ENCODE peak calls at places on chromosomes 3 and 15, in six cellular contexts. D, L, T, N, X and Z are unnamed samples.

GRCh38 chr3:130395916-130396315 is 50.4 kb downstream of the COL6A5 start:
- DNase-seq in D (no peak), L (peak), T (no peak), N (no peak), X (no peak), Z (no peak)

GRCh38 chr3:138642927-138643253 is 34.3 kb downstream of the FAIM start:
- DNase-seq in D (no peak), L (no peak), T (no peak), N (no peak), X (no peak), Z (no peak)

GRCh38 chr3:47984089-47984759 is 32.0 kb downstream of the MAP4 start:
- DNase-seq in D (no peak), L (peak), T (no peak), N (no peak), X (no peak), Z (no peak)

GRCh38 chr3:15292765-15293522 is 39.4 kb downstream of the SH3BP5 start:
- DNase-seq in D (no peak), L (peak), T (no peak), N (no peak), X (peak), Z (no peak)

GRCh38 chr3:159249472-159250131 is 447.7 kb downstream of the MFSD1 start:
- DNase-seq in D (no peak), L (no peak), T (no peak), N (no peak), X (no peak), Z (no peak)

GRCh38 chr3:133777807-133778568 is 27.6 kb upstream of the SRPRB start:
- DNase-seq in D (no peak), L (no peak), T (no peak), N (no peak), X (no peak), Z (no peak)

GRCh38 chr15:86278586-86278985 is 198.9 kb downstream of the AGBL1 start:
- DNase-seq in D (no peak), L (no peak), T (no peak), N (no peak), X (no peak), Z (no peak)

GRCh38 chr3:179681492-179682263 is 28.8 kb downstream of the USP13 start:
- DNase-seq in D (no peak), L (peak), T (no peak), N (no peak), X (no peak), Z (no peak)

GRCh38 chr15:62491642-62492041 is 326.6 kb upstream of the C2CD4B start:
- DNase-seq in D (no peak), L (peak), T (no peak), N (no peak), X (no peak), Z (no peak)

GRCh38 chr3:58560771-58561311 is 16.4 kb downstream of the FAM107A start:
- DNase-seq in D (no peak), L (peak), T (no peak), N (peak), X (peak), Z (peak)

GRCh38 chr3:149367021-149367840 is 10.2 kb downstream of the TM4SF1 start:
- DNase-seq in D (no peak), L (peak), T (no peak), N (no peak), X (no peak), Z (peak)

GRCh38 chr3:48684480-48685143 is 1.1 kb downstream of the NCKIPSD start:
- DNase-seq in D (no peak), L (peak), T (peak), N (no peak), X (peak), Z (no peak)

GRCh38 chr3:137165117-137165806 is 207.5 kb downstream of the IL20RB start:
- DNase-seq in D (no peak), L (no peak), T (no peak), N (peak), X (no peak), Z (no peak)

GRCh38 chr15:40569139-40569953 is at the start of gene RPUSD2:
- DNase-seq in D (peak), L (peak), T (peak), N (peak), X (peak), Z (peak)

GRCh38 chr3:157626817-157627216 is 123.6 kb upstream of the VEPH1 start:
- DNase-seq in D (no peak), L (no peak), T (no peak), N (no peak), X (no peak), Z (no peak)

GRCh38 chr3:43063114-43063513 is 42.8 kb downstream of the POMGNT2 start:
- DNase-seq in D (no peak), L (no peak), T (no peak), N (no peak), X (no peak), Z (no peak)

GRCh38 chr15:32730677-32731654 is 13.2 kb downstream of the GREM1 start:
- DNase-seq in D (no peak), L (peak), T (no peak), N (peak), X (no peak), Z (peak)

GRCh38 chr15:78641876-78642275 is 866 bp upstream of the CHRNB4 start:
- DNase-seq in D (no peak), L (no peak), T (no peak), N (no peak), X (no peak), Z (no peak)

GRCh38 chr15:72271895-72272212 is 500 bp downstream of the PARP6 start:
- DNase-seq in D (no peak), L (peak), T (no peak), N (peak), X (no peak), Z (no peak)

GRCh38 chr3:187777331-187778046 is 32.2 kb upstream of the BCL6 start:
- DNase-seq in D (peak), L (no peak), T (no peak), N (no peak), X (no peak), Z (peak)

GRCh38 chr3:50008931-50009330 is 69.0 kb downstream of the RBM6 start:
- DNase-seq in D (no peak), L (peak), T (no peak), N (no peak), X (no peak), Z (no peak)

GRCh38 chr3:194322701-194323174 is 28.4 kb downstream of the CPN2 start:
- DNase-seq in D (no peak), L (no peak), T (no peak), N (no peak), X (no peak), Z (peak)

GRCh38 chr3:127694467-127695215 is 21.9 kb downstream of the ABTB1 start:
- DNase-seq in D (no peak), L (no peak), T (no peak), N (no peak), X (peak), Z (peak)

GRCh38 chr15:73965094-73965729 is 26.9 kb downstream of the STOML1 start:
- DNase-seq in D (peak), L (no peak), T (no peak), N (peak), X (peak), Z (peak)

GRCh38 chr3:150528359-150528797 is 17.9 kb downstream of the SERP1 start:
- DNase-seq in D (no peak), L (peak), T (peak), N (no peak), X (no peak), Z (no peak)

GRCh38 chr15:62753518-62754221 is 288.9 kb upstream of the TPM1 start:
- DNase-seq in D (no peak), L (no peak), T (no peak), N (no peak), X (no peak), Z (no peak)

GRCh38 chr15:22918056-22918455 is 62.1 kb downstream of the CYFIP1 start:
- DNase-seq in D (no peak), L (peak), T (no peak), N (no peak), X (no peak), Z (no peak)

GRCh38 chr15:37893309-37893708 is 41.1 kb upstream of the TMCO5A start:
- DNase-seq in D (no peak), L (no peak), T (no peak), N (no peak), X (no peak), Z (no peak)

GRCh38 chr15:50051811-50052419 is 67.1 kb downstream of the ATP8B4 start:
- DNase-seq in D (no peak), L (peak), T (peak), N (peak), X (no peak), Z (peak)

DNA sequence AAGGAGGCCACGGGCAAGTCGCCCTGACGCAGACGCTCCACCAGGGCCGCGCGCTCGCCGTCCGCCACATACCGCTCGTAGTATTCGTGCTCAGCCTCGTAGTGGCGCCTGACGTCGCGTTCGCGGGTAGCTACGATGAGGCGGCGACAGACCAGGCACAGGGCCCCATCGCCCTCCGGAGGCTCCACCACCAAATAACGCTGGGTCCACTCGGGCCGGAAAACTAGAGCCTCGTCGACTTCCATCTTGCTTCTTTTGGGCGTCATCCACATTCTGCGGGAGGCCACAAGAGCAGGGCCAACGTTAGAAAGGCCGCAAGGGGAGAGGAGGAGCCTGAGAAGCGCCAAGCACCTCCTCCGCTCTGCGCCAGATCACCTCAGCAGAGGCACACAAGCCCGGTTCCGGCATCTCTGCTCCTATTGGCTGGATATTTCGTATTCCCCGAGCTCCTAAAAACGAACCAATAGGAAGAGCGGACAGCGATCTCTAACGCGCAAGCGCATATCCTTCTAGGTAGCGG is at the start of gene EPM2AIP1:
- DNase-seq in D (peak), L (no peak), T (peak), N (peak), X (peak), Z (no peak)
- TF ChIP-seq CTCF in D (peak), L (peak), T (peak), N (no peak), X (peak), Z (peak)

GRCh38 chr3:119695480-119695879 is 7.3 kb upstream of the CFAP91 start:
- DNase-seq in D (no peak), L (peak), T (no peak), N (no peak), X (no peak), Z (no peak)

DNA sequence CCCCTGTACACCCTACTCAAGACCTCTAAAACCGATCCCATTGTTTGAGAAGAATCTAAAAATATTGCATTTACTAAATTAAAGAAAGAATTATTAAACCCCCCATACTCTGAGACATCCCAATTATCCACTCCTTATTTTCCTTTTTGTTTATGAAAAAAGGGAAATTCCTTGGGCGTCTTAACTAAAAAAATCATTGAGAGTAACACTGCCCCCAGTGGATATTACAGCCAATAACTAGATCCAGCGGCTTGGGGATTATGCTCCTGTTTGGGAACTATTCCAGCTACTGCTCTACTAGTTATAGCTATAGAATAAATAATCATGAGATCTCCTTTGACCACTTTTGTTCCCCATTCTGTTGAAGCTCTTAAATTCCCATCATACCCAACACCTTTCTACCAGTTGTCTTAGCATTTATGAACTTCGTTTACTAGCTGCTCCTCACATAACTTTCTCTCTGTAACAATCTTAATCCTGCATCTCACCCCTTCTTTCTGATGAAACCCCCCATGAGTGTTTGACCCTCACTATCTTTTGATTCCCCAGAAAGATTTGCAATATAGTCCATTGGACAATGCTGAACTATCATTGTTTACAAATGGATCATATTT is 12.7 kb upstream of the CFAP91 start:
- DNase-seq in D (no peak), L (peak), T (no peak), N (peak), X (no peak), Z (no peak)
- TF ChIP-seq CTCF in D (peak), L (peak), T (peak), N (peak), X (peak), Z (peak)

DNA sequence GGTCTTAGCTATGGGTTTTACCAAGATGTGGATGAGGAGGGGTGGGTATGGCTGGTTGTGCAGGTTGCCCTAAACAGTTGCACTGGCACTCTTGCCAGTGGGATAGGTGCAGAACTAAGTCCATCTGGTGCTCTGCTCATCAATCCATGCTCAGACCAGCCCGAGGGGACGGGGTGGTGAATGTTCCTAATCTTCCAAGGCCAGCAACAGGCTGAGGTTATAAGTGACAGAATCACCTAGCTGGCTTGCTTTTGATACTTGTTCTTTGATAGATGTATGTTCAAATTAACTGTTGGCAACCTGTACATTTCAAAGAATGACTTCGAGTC is 53.5 kb upstream of the CCR2 start:
- DNase-seq in D (no peak), L (no peak), T (no peak), N (no peak), X (no peak), Z (no peak)
- TF ChIP-seq CTCF in D (no peak), L (no peak), T (no peak), N (no peak), X (no peak), Z (no peak)

DNA sequence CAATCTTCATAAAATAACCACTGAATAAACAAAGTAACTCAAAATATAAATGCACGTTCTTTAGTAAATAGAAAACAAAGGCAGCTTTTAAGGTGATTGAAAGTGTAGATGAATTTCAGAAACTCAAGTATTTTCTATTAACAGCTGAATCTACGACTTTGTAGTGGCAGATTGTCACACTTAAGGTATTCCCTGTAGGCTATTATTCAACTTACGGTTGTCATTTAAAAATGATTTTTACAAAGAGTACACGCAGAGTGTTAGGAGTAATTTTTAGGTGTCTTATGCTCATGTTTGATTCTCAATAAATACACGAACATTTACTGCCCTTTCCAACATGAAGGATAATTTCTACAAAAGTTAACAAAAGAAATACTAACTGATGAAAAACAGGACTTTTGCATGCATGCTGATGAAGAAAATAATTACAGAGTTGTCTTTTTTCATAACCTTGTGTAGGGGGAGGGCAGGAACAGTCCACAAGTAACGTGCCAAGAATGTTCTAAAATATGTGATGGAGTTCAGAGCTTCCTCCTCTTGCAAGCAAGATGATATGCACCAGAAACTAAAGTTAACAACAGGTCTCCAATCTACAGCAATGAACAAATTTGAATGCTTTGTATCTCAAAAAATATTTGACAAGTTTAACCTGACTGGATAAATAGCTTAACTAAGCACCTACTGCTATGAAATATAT is 16.7 kb downstream of the DCBLD2 start:
- DNase-seq in D (no peak), L (peak), T (no peak), N (no peak), X (no peak), Z (no peak)
- TF ChIP-seq CTCF in D (no peak), L (no peak), T (no peak), N (no peak), X (no peak), Z (no peak)

GRCh38 chr3:143224731-143225130 is 105.2 kb downstream of the CHST2 start:
- DNase-seq in D (no peak), L (no peak), T (no peak), N (no peak), X (no peak), Z (no peak)
- TF ChIP-seq CTCF in D (no peak), L (no peak), T (no peak), N (no peak), X (no peak), Z (no peak)